ENCODE peak calls at places on chromosomes 13 and 19, in seven cellular contexts. S is mesothelial cell of epicardium, R is psoas muscle, C is lower lobe of right lung, H is AG04450, J is AG10803, Z is HFFc6. U is an unnamed sample.

GRCh38 chr19:6664916-6665315 is 5.0 kb downstream of the TNFSF14 start:
- DNase-seq in S (no peak), Z (no peak), H (no peak), R (no peak), C (no peak), J (no peak), U (no peak)

GRCh38 chr19:10923503-10924076 is 4.8 kb downstream of the YIPF2 start:
- DNase-seq in H (no peak), R (no peak), C (no peak), S (no peak), Z (no peak), J (no peak), U (no peak)

GRCh38 chr19:27974082-27974513 is 1238.9 kb downstream of the UQCRFS1 start:
- DNase-seq in S (peak), Z (peak), R (no peak), C (no peak), H (no peak), J (peak), U (no peak)

GRCh38 chr13:29081036-29081435 is 260.9 kb downstream of the MTUS2 start:
- DNase-seq in S (no peak), H (no peak), Z (no peak), C (no peak), J (peak), R (no peak), U (no peak)

GRCh38 chr19:1082165-1082927 is 12.8 kb downstream of the POLR2E start:
- DNase-seq in H (no peak), J (no peak), R (no peak), Z (no peak), S (peak), C (peak), U (no peak)

GRCh38 chr19:50669319-50670101 is 20.3 kb downstream of the C19orf81 start:
- DNase-seq in J (peak), S (no peak), R (no peak), H (no peak), C (no peak), Z (no peak), U (no peak)

GRCh38 chr19:46913852-46914430 is 53.1 kb downstream of the ARHGAP35 start:
- DNase-seq in S (no peak), R (no peak), Z (peak), J (peak), C (no peak), H (no peak), U (no peak)

GRCh38 chr19:33150852-33151518 is 19.1 kb downstream of the WDR88 start:
- DNase-seq in Z (no peak), C (no peak), S (no peak), R (no peak), H (no peak), J (no peak), U (no peak)

GRCh38 chr13:48640767-48641166 is 13.0 kb upstream of the CYSLTR2 start:
- DNase-seq in C (no peak), H (no peak), J (no peak), Z (no peak), S (no peak), R (no peak), U (no peak)

GRCh38 chr13:91513790-91514189 is 115.4 kb downstream of the GPC5 start:
- DNase-seq in Z (no peak), J (no peak), R (no peak), S (no peak), C (no peak), H (no peak), U (no peak)

GRCh38 chr13:42873081-42873480 is 91.7 kb downstream of the FAM216B start:
- DNase-seq in J (peak), R (no peak), H (no peak), S (no peak), C (no peak), Z (no peak), U (no peak)

GRCh38 chr13:42876270-42876714 is 94.9 kb downstream of the FAM216B start:
- DNase-seq in J (no peak), R (no peak), H (no peak), S (no peak), Z (no peak), C (no peak), U (no peak)

GRCh38 chr13:42876810-42877550 is 95.6 kb downstream of the FAM216B start:
- DNase-seq in R (no peak), C (no peak), Z (peak), H (no peak), S (no peak), J (peak), U (no peak)

GRCh38 chr13:42878721-42879120 is 97.3 kb downstream of the FAM216B start:
- DNase-seq in H (no peak), J (peak), S (no peak), R (no peak), C (no peak), Z (no peak), U (no peak)

GRCh38 chr13:42875448-42876269 is 94.3 kb downstream of the FAM216B start:
- DNase-seq in J (no peak), Z (no peak), R (no peak), S (no peak), H (no peak), C (no peak), U (no peak)
- TF ChIP-seq CTCF in J (no peak), Z (peak), R (no peak), S (no peak), H (peak), C (no peak), U (peak)

GRCh38 chr13:47610687-47611086 is 390.4 kb downstream of the SUCLA2 start:
- DNase-seq in R (no peak), S (no peak), Z (no peak), C (no peak), J (no peak), H (no peak), U (no peak)

GRCh38 chr13:47611664-47612288 is 389.3 kb downstream of the SUCLA2 start:
- DNase-seq in C (no peak), Z (no peak), H (peak), R (no peak), J (no peak), S (no peak), U (no peak)
- TF ChIP-seq CTCF in C (no peak), Z (peak), H (peak), R (no peak), J (no peak), S (peak), U (no peak)

GRCh38 chr19:35089554-35089953 is 26.1 kb upstream of the FXYD3 start:
- DNase-seq in C (no peak), H (no peak), R (no peak), Z (no peak), S (no peak), J (no peak), U (no peak)

GRCh38 chr19:35090160-35090794 is 25.3 kb upstream of the FXYD3 start:
- DNase-seq in S (peak), H (no peak), R (peak), Z (peak), J (peak), C (no peak), U (peak)

GRCh38 chr19:35093430-35093829 is 22.2 kb upstream of the FXYD3 start:
- DNase-seq in S (no peak), H (no peak), J (no peak), Z (no peak), C (no peak), R (no peak), U (no peak)

GRCh38 chr19:35088514-35088913 is 27.1 kb upstream of the FXYD3 start:
- DNase-seq in J (peak), H (peak), C (no peak), R (no peak), Z (peak), S (no peak), U (no peak)

GRCh38 chr19:35090795-35091214 is 24.8 kb upstream of the FXYD3 start:
- DNase-seq in J (no peak), S (no peak), Z (no peak), H (no peak), C (no peak), R (no peak), U (no peak)
- TF ChIP-seq CTCF in J (no peak), S (peak), Z (peak), H (no peak), C (no peak), R (no peak), U (no peak)

GRCh38 chr19:55912916-55913315 is 19.2 kb downstream of the NLRP13 start:
- DNase-seq in H (no peak), R (no peak), S (no peak), J (no peak), Z (no peak), C (no peak), U (no peak)

GRCh38 chr19:55909801-55910200 is 22.3 kb downstream of the NLRP13 start:
- DNase-seq in S (no peak), R (no peak), J (no peak), C (no peak), H (no peak), Z (no peak), U (no peak)

GRCh38 chr19:55913643-55914268 is 18.4 kb downstream of the NLRP13 start:
- DNase-seq in H (no peak), J (no peak), Z (no peak), C (no peak), S (no peak), R (no peak), U (no peak)
- TF ChIP-seq CTCF in H (no peak), J (no peak), Z (no peak), C (no peak), S (no peak), R (no peak), U (no peak)

GRCh38 chr19:3467437-3468198 is 12.7 kb downstream of the SMIM24 start:
- DNase-seq in Z (no peak), J (no peak), S (no peak), H (no peak), R (no peak), C (no peak), U (no peak)

GRCh38 chr19:3471954-3472655 is 8.2 kb downstream of the SMIM24 start:
- DNase-seq in Z (no peak), H (no peak), R (peak), S (peak), J (no peak), C (no peak), U (no peak)

GRCh38 chr19:3470500-3471128 is 9.7 kb downstream of the SMIM24 start:
- DNase-seq in S (no peak), H (no peak), R (no peak), C (no peak), J (peak), Z (no peak), U (peak)

GRCh38 chr19:3468211-3468610 is 12.1 kb downstream of the SMIM24 start:
- DNase-seq in J (no peak), H (no peak), S (no peak), Z (no peak), C (no peak), R (no peak), U (no peak)

GRCh38 chr19:3469638-3470499 is 10.5 kb downstream of the SMIM24 start:
- DNase-seq in H (no peak), R (no peak), J (no peak), S (no peak), C (no peak), Z (no peak), U (peak)
- TF ChIP-seq CTCF in H (no peak), R (no peak), J (peak), S (no peak), C (no peak), Z (peak), U (no peak)

DNA sequence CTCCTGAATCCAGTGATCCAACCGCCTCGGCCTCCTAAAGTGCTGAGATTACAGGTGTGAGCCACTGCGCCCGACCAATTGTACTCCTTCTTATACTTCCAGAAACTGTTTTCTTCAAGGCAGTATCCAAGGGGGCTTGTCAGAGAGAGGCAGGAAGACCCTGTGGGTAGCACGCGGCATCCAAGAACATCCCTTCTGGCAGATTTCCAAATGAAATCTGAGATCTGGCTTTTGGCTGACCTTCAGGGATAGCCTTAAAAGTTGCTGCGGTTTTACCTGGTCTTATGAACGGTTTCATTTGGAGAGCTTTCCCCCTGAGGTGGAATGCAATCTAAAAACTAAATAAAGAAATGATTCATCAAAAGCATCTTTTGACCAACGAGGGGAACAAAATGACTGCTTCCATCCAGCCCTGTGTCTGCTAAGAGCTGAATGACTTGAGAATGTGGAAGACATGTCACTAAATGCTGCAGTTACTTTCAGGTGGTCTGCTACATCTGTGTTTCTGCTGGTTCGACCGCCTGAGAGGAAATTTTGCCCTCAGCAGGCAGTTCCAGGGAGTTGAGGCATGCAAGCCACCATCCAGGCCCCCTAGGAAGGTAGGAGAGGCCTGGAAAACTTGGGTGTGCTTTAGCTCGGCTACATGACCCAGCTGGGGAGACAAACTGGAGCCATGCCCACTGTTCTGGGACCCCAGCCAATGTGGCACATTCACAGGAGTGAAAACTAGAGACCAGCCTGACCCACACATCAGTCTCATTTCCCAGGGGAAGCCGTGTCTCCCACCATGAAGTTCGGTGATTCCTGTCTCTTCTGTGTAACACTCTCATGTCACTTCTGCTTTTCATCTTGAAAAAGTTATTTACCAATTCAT is 175.1 kb upstream of the KL start:
- DNase-seq in H (no peak), S (no peak), C (no peak), Z (no peak), R (no peak), J (no peak), U (no peak)
- TF ChIP-seq CTCF in H (no peak), S (no peak), C (no peak), Z (no peak), R (no peak), J (no peak), U (no peak)

GRCh38 chr19:18280247-18281081 is 958 bp downstream of the JUND start:
- DNase-seq in J (peak), S (peak), Z (peak), C (peak), R (peak), H (no peak), U (peak)
- TF ChIP-seq CTCF in J (no peak), S (no peak), Z (no peak), C (no peak), R (no peak), H (no peak), U (no peak)

GRCh38 chr13:41942462-41943094 is 18.3 kb downstream of the VWA8 start:
- DNase-seq in R (no peak), H (peak), J (peak), Z (peak), S (no peak), C (no peak), U (no peak)
- TF ChIP-seq CTCF in R (peak), H (peak), J (peak), Z (peak), S (no peak), C (no peak), U (no peak)

GRCh38 chr19:48558018-48558684 is 6.2 kb downstream of the SULT2B1 start:
- DNase-seq in R (peak), J (peak), C (peak), Z (peak), H (no peak), S (no peak), U (no peak)
- TF ChIP-seq CTCF in R (no peak), J (no peak), C (no peak), Z (no peak), H (no peak), S (no peak), U (no peak)